ENCODE peak calls at places on chromosomes 11 and 22, in five cellular contexts. D, L, K, C and M are unnamed samples.

GRCh38 chr11:35111171-35112055 is 27.6 kb upstream of the CD44 start:
- DNase-seq in K (peak; percentile 94), L (peak; percentile 97), D (no peak), C (peak; percentile 88), M (peak; percentile 7)

GRCh38 chr11:14544611-14545010 is 24.4 kb upstream of the PSMA1 start:
- DNase-seq in C (no peak), L (no peak), K (peak; percentile 74), D (no peak), M (no peak)

GRCh38 chr11:30581646-30582045 is 4.5 kb downstream of the MPPED2 start:
- DNase-seq in K (no peak), C (no peak), L (no peak), D (no peak), M (no peak)

GRCh38 chr11:11735586-11735985 is 106.2 kb upstream of the USP47 start:
- DNase-seq in K (no peak), D (no peak), C (no peak), L (no peak), M (no peak)

GRCh38 chr11:93655581-93656255 is 5.8 kb upstream of the CEP295 start:
- DNase-seq in L (no peak), K (no peak), D (no peak), C (peak; percentile 35), M (no peak)

GRCh38 chr22:44574057-44574456 is 76.0 kb upstream of the RTL6 start:
- DNase-seq in K (peak; percentile 65), D (peak; percentile 14), C (peak; percentile 86), L (peak; percentile 72), M (peak; percentile 28)

GRCh38 chr11:96055706-96056387 is 131.9 kb upstream of the MTMR2 start:
- DNase-seq in D (no peak), K (peak; percentile 72), C (peak; percentile 83), L (peak; percentile 35), M (peak; percentile 38)

GRCh38 chr11:68998390-68998911 is 14.6 kb downstream of the MRGPRF start:
- DNase-seq in K (no peak), L (peak; percentile 6), D (no peak), C (peak; percentile 25), M (no peak)

GRCh38 chr11:92311616-92312449 is 87.2 kb downstream of the FAT3 start:
- DNase-seq in L (no peak), C (peak; percentile 31), D (no peak), K (no peak), M (no peak)

GRCh38 chr11:13368041-13368446 is 90.5 kb downstream of the BMAL1 start:
- DNase-seq in L (peak; percentile 80), D (no peak), K (no peak), C (no peak), M (no peak)

GRCh38 chr11:86484164-86484794 is 109.6 kb downstream of the CCDC81 start:
- DNase-seq in L (peak; percentile 96), D (no peak), C (peak; percentile 92), K (peak; percentile 100), M (peak; percentile 62)

GRCh38 chr11:95849087-95849825 is 59.0 kb downstream of the CEP57 start:
- DNase-seq in K (peak; percentile 88), C (peak; percentile 88), D (no peak), L (peak; percentile 49), M (peak; percentile 38)

GRCh38 chr22:23072911-23073491 is 2.7 kb downstream of the GNAZ start:
- DNase-seq in K (no peak), L (peak; percentile 10), C (no peak), D (peak; percentile 26), M (no peak)

GRCh38 chr11:73866586-73866996 is 10.1 kb downstream of the COA4 start:
- DNase-seq in K (peak; percentile 98), L (peak; percentile 84), C (peak; percentile 76), D (no peak), M (no peak)

GRCh38 chr11:13826505-13827278 is 135.8 kb upstream of the SPON1 start:
- DNase-seq in C (peak; percentile 77), D (no peak), L (peak; percentile 66), K (peak; percentile 46), M (no peak)

GRCh38 chr11:56151376-56151775 is 8.7 kb downstream of the OR8K5 start:
- DNase-seq in C (no peak), L (no peak), K (no peak), D (no peak), M (no peak)

GRCh38 chr11:45500457-45500856 is 165.0 kb downstream of the CHST1 start:
- DNase-seq in K (no peak), D (no peak), L (no peak), C (no peak), M (no peak)

GRCh38 chr11:119798656-119799055 is 69.7 kb upstream of the NECTIN1 start:
- DNase-seq in K (no peak), C (no peak), L (no peak), D (no peak), M (no peak)

GRCh38 chr11:111633756-111634362 is 31.6 kb downstream of the SIK2 start:
- DNase-seq in K (peak; percentile 42), C (peak; percentile 44), L (peak; percentile 65), D (no peak), M (no peak)

GRCh38 chr11:108239076-108239475 is 16.2 kb downstream of the ATM start:
- DNase-seq in K (no peak), C (no peak), L (no peak), D (no peak), M (no peak)

GRCh38 chr11:108237058-108237481 is 14.2 kb downstream of the ATM start:
- DNase-seq in D (no peak), L (no peak), K (no peak), C (no peak), M (no peak)

GRCh38 chr11:108246309-108246708 is 23.4 kb downstream of the ATM start:
- DNase-seq in D (no peak), C (no peak), K (no peak), L (no peak), M (no peak)

GRCh38 chr11:108242422-108242821 is 19.6 kb downstream of the ATM start:
- DNase-seq in D (no peak), L (no peak), K (no peak), C (no peak), M (no peak)

GRCh38 chr11:108241370-108242037 is 18.6 kb downstream of the ATM start:
- DNase-seq in K (no peak), L (no peak), D (no peak), C (no peak), M (no peak)
- TF ChIP-seq CTCF in K (no peak), L (no peak), D (no peak), C (no peak), M (no peak)

DNA sequence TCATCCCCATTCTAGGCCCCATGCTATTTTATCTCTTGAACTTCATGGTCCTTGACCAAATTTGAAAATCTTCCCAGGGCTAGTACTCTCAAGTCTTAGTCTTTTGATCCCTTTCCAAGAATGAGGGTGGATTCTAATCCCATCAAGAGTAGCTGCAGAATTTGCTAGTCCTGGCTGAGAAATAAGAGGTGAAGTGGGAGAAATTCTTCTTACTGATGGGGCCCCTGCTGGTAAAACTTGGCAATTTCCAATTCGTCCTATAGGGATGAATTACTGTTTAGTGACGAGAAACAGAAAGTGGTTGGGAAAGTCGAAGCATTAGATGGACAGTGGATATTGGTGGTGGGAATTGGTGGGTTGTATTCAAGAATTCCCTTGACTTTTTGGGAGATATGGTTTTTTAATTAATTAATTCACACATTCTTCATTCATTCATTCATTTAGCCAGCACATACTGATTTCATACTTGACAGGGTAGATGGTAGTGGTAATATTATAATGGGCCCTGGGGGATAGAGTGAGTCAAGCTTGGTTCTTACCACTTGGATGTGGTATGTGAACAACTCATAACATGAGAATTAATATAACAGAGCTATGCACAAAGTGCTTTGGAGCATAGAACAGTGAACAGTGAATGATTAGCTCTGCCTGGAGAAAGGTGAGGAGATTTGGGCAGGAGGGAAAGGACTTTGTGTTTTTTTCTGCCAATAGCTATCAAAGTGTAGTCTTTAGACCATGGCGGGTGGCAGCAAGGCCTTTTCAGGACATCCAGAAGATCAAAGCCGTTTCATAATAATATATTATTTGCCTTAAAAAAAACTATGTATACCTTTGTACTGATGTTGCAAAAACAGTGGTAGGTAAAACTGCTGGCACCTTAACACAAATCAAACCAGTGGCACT is 103.8 kb downstream of the STIM1 start:
- DNase-seq in K (peak; percentile 86), C (peak; percentile 60), L (peak; percentile 86), D (peak; percentile 55), M (peak; percentile 5)
- TF ChIP-seq CTCF in K (peak; percentile 41), C (peak; percentile 61), L (peak; percentile 57), D (no peak), M (no peak)

DNA sequence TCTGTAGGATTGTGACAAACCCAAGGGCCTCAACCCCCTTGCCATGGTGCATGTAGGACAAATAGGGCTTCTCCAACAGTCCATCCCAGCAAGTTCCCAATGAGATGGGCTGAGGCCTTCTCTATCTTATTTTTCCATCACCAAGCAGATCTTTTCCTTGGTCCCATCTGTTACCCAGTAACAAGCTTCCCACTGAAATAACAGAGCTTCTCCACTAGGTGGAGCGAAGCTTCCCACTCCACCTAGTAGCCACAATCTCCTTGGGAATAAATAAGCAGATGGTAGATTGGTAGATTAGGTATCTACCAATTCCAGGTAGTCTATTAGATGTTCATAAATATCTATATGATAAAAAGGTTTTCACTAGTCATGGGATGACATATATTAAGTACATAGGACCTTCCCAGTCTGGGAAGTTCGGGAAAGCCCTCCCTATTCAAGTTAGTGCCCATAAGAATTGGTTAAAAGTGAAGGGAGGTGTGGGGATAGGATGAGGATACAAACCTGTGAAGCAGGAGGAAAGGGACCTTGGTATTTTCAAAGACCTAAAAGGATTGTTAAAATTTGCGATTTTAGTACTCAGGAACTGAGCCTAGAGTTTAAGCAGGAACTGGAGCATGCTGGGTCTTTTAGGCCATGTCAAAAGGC is 5.9 kb upstream of the OR52L1 start:
- DNase-seq in D (no peak), K (peak; percentile 20), C (peak; percentile 33), L (peak; percentile 6), M (peak; percentile 10)
- TF ChIP-seq CTCF in D (peak; percentile 51), K (peak; percentile 50), C (peak; percentile 66), L (peak; percentile 55), M (no peak)

GRCh38 chr22:46574993-46575914 is 37.8 kb upstream of the CELSR1 start:
- DNase-seq in C (peak; percentile 79), D (peak; percentile 75), L (no peak), K (no peak), M (peak; percentile 78)

GRCh38 chr22:46575915-46576555 is 38.6 kb upstream of the CELSR1 start:
- DNase-seq in L (no peak), K (no peak), C (no peak), D (peak; percentile 44), M (no peak)

GRCh38 chr22:46573781-46574437 is 36.5 kb upstream of the CELSR1 start:
- DNase-seq in D (peak; percentile 51), K (no peak), L (no peak), C (no peak), M (no peak)

GRCh38 chr22:46572911-46573780 is 35.7 kb upstream of the CELSR1 start:
- DNase-seq in L (no peak), D (peak; percentile 40), K (no peak), C (no peak), M (no peak)

DNA sequence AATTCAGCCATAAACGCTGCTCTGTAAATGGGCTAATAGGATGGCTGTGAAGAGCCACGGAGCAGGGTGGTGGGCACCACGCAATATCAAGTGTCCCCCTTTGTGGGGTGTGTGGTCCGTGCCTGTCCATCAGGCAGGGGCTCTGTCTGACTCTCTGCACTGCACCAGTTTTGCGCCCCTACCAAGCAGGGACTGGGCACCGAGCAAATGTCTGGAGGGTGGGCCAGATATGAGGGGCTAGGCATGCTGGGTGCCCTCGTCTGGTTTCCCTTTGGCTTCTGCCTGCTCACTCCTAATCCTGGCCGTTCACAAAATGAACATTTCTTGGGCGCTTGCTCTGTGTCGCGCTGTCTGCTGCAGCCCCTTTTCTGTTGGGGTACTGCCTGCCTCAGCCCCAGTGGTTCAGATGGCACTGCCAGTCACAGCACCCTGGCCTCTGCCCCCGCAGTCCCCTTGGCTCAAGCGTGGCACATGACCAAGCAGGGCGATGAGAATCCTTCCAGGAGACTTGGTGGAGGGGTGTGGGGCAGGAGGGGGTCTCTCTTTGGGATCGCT is 37.1 kb upstream of the CELSR1 start:
- DNase-seq in D (no peak), C (no peak), L (no peak), K (no peak), M (no peak)
- TF ChIP-seq CTCF in D (no peak), C (no peak), L (no peak), K (no peak), M (no peak)

GRCh38 chr11:124953753-124954624 is at the start of gene CCDC15:
- DNase-seq in L (peak; percentile 92), C (peak; percentile 99), K (peak; percentile 98), D (peak; percentile 98), M (peak; percentile 92)
- TF ChIP-seq CTCF in L (no peak), C (no peak), K (no peak), D (no peak), M (no peak)